ENCODE peak calls at places on chromosome 2, in six cellular contexts. Y is right cardiac atrium, T is D341Med, I is M059J, S is amniotic epithelial cell, C is activated gamma-delta T cell treated with Interleukin-2 at 50 U/mL for 16 hours. U is an unnamed sample.

GRCh38 chr2:102025016-102025491 is 33.3 kb downstream of the IL1R2 start:
- DNase-seq in Y (no peak), T (no peak), I (no peak), S (peak), C (no peak), U (peak)

GRCh38 chr2:218021536-218022071 is 18.8 kb upstream of the TNS1 start:
- DNase-seq in Y (peak), T (no peak), I (no peak), S (no peak), C (no peak), U (no peak)

GRCh38 chr2:103435010-103435409 is 673.2 kb downstream of the TMEM182 start:
- DNase-seq in Y (no peak), T (no peak), I (no peak), S (peak), C (no peak), U (no peak)

GRCh38 chr2:100765481-100765880 is 54.5 kb upstream of the NPAS2 start:
- DNase-seq in Y (no peak), T (no peak), I (no peak), S (peak), C (no peak), U (no peak)

GRCh38 chr2:101983486-101983885 is 8.3 kb upstream of the IL1R2 start:
- DNase-seq in Y (no peak), T (no peak), I (peak), S (peak), C (no peak), U (no peak)

GRCh38 chr2:112006076-112006410 is 49.0 kb upstream of the TMEM87B start:
- DNase-seq in Y (no peak), T (no peak), I (peak), S (peak), C (no peak), U (peak)

GRCh38 chr2:185880396-185880795 is 141.8 kb downstream of the FSIP2 start:
- DNase-seq in Y (no peak), T (no peak), I (no peak), S (no peak), C (no peak), U (no peak)

GRCh38 chr2:171169333-171169732 is 8.6 kb upstream of the TLK1 start:
- DNase-seq in Y (no peak), T (no peak), I (no peak), S (no peak), C (no peak), U (no peak)

GRCh38 chr2:5696741-5697521 is 4.7 kb downstream of the SOX11 start:
- DNase-seq in Y (peak), T (peak), I (no peak), S (peak), C (no peak), U (no peak)

GRCh38 chr2:43958397-43959275 is 37.2 kb downstream of the LRPPRC start:
- DNase-seq in Y (no peak), T (no peak), I (no peak), S (peak), C (no peak), U (no peak)

GRCh38 chr2:227657204-227657845 is 9.3 kb upstream of the SCYGR5 start:
- DNase-seq in Y (no peak), T (no peak), I (no peak), S (peak), C (no peak), U (no peak)

GRCh38 chr2:42827647-42828486 is 35.5 kb upstream of the HAAO start:
- DNase-seq in Y (peak), T (peak), I (peak), S (peak), C (peak), U (peak)

GRCh38 chr2:1501196-1501851 is 88.1 kb downstream of the TPO start:
- DNase-seq in Y (no peak), T (no peak), I (no peak), S (no peak), C (no peak), U (no peak)

GRCh38 chr2:205699554-205700289 is 17.4 kb downstream of the NRP2 start:
- DNase-seq in Y (no peak), T (no peak), I (no peak), S (peak), C (no peak), U (no peak)